ENCODE peak calls at places on chromosomes 1 and 21, in four cellular contexts. One of them, this sample, is unnamed.

GRCh38 chr1:34865981-34866761 is 6.6 kb upstream of the SMIM12 start:
- DNase-seq in memory B cell: peak
- DNase-seq in stomach: peak
- DNase-seq in globus pallidus: peak
- DNase-seq in this sample: peak

GRCh38 chr1:214393086-214393485 is 112.1 kb downstream of the SMYD2 start:
- DNase-seq in stomach: no peak
- DNase-seq in memory B cell: no peak
- DNase-seq in globus pallidus: no peak
- DNase-seq in this sample: no peak

GRCh38 chr1:56968878-56969495 is 3.2 kb upstream of the C8B start:
- DNase-seq in memory B cell: no peak
- DNase-seq in stomach: no peak
- DNase-seq in globus pallidus: no peak
- DNase-seq in this sample: no peak

GRCh38 chr1:184322253-184322652 is 64.6 kb upstream of the C1orf21 start:
- DNase-seq in stomach: no peak
- DNase-seq in globus pallidus: no peak
- DNase-seq in memory B cell: no peak
- DNase-seq in this sample: no peak

GRCh38 chr1:235557495-235557894 is 53.2 kb upstream of the B3GALNT2 start:
- DNase-seq in globus pallidus: no peak
- DNase-seq in memory B cell: no peak
- DNase-seq in stomach: no peak
- DNase-seq in this sample: no peak

GRCh38 chr1:209948155-209948554 is 10.1 kb downstream of the SYT14 start:
- DNase-seq in stomach: no peak
- DNase-seq in globus pallidus: no peak
- DNase-seq in memory B cell: no peak
- DNase-seq in this sample: no peak

GRCh38 chr1:166944186-166944967 is 31.0 kb downstream of the ILDR2 start:
- DNase-seq in globus pallidus: no peak
- DNase-seq in memory B cell: no peak
- DNase-seq in stomach: no peak
- DNase-seq in this sample: peak

GRCh38 chr21:28220670-28221069 is 772.0 kb downstream of the LTN1 start:
- DNase-seq in memory B cell: no peak
- DNase-seq in stomach: no peak
- DNase-seq in globus pallidus: peak
- DNase-seq in this sample: no peak

GRCh38 chr21:45227735-45228134 is 60.0 kb downstream of the POFUT2 start:
- DNase-seq in memory B cell: no peak
- DNase-seq in stomach: no peak
- DNase-seq in globus pallidus: no peak
- DNase-seq in this sample: no peak

GRCh38 chr21:32020551-32020950 is 147.7 kb downstream of the HUNK start:
- DNase-seq in stomach: no peak
- DNase-seq in globus pallidus: no peak
- DNase-seq in memory B cell: no peak
- DNase-seq in this sample: no peak

GRCh38 chr1:89125571-89126233 is at the start of gene GBP2:
- DNase-seq in stomach: no peak
- DNase-seq in globus pallidus: peak
- DNase-seq in memory B cell: no peak
- DNase-seq in this sample: no peak

GRCh38 chr1:78830321-78830720 is 176.2 kb downstream of the ADGRL4 start:
- DNase-seq in memory B cell: no peak
- DNase-seq in globus pallidus: no peak
- DNase-seq in stomach: no peak
- DNase-seq in this sample: no peak

GRCh38 chr1:214086945-214087344 is 99.2 kb downstream of the PROX1 start:
- DNase-seq in memory B cell: no peak
- DNase-seq in stomach: no peak
- DNase-seq in globus pallidus: no peak
- DNase-seq in this sample: no peak

GRCh38 chr1:26190373-26190987 is at the start of gene CATSPER4:
- DNase-seq in stomach: no peak
- DNase-seq in memory B cell: no peak
- DNase-seq in globus pallidus: no peak
- DNase-seq in this sample: no peak

GRCh38 chr1:100538935-100539835 is 1.2 kb downstream of the GPR88 start:
- DNase-seq in stomach: peak
- DNase-seq in globus pallidus: no peak
- DNase-seq in memory B cell: peak
- DNase-seq in this sample: no peak

GRCh38 chr1:119286587-119287181 is 81.9 kb upstream of the HAO2 start:
- DNase-seq in memory B cell: no peak
- DNase-seq in globus pallidus: peak
- DNase-seq in stomach: no peak
- DNase-seq in this sample: peak

GRCh38 chr1:163361123-163361934 is 39.6 kb downstream of the NUF2 start:
- DNase-seq in stomach: no peak
- DNase-seq in memory B cell: no peak
- DNase-seq in globus pallidus: peak
- DNase-seq in this sample: no peak

GRCh38 chr1:203643213-203644045 is 16.8 kb downstream of the ATP2B4 start:
- DNase-seq in stomach: no peak
- DNase-seq in memory B cell: no peak
- DNase-seq in globus pallidus: no peak
- DNase-seq in this sample: no peak

GRCh38 chr1:178262101-178262500 is 168.2 kb downstream of the RASAL2 start:
- DNase-seq in memory B cell: no peak
- DNase-seq in globus pallidus: peak
- DNase-seq in stomach: no peak
- DNase-seq in this sample: no peak

GRCh38 chr1:39411526-39411925 is 79.9 kb upstream of the BMP8A start:
- DNase-seq in memory B cell: no peak
- DNase-seq in globus pallidus: no peak
- DNase-seq in stomach: no peak
- DNase-seq in this sample: no peak

GRCh38 chr1:5681654-5682053 is 310.6 kb downstream of the NPHP4 start:
- DNase-seq in globus pallidus: no peak
- DNase-seq in stomach: no peak
- DNase-seq in memory B cell: no peak
- DNase-seq in this sample: no peak

GRCh38 chr21:42596657-42597056 is 56.8 kb upstream of the PDE9A start:
- DNase-seq in globus pallidus: no peak
- DNase-seq in stomach: no peak
- DNase-seq in memory B cell: no peak
- DNase-seq in this sample: no peak

GRCh38 chr1:109432336-109432735 is 6.1 kb upstream of the PSMA5 start:
- DNase-seq in globus pallidus: no peak
- DNase-seq in stomach: no peak
- DNase-seq in memory B cell: no peak
- DNase-seq in this sample: no peak

GRCh38 chr1:169809370-169810095 is 14.8 kb upstream of the METTL18 start:
- DNase-seq in globus pallidus: peak
- DNase-seq in stomach: no peak
- DNase-seq in memory B cell: peak
- DNase-seq in this sample: peak

GRCh38 chr21:44737706-44738354 is 26.5 kb upstream of the TSPEAR start:
- DNase-seq in stomach: no peak
- DNase-seq in globus pallidus: no peak
- DNase-seq in memory B cell: no peak
- DNase-seq in this sample: no peak

GRCh38 chr1:204075116-204075636 is 2.3 kb downstream of the SOX13 start:
- DNase-seq in memory B cell: no peak
- DNase-seq in stomach: peak
- DNase-seq in globus pallidus: no peak
- DNase-seq in this sample: no peak

GRCh38 chr1:30749691-30750583 is 7.6 kb downstream of the LAPTM5 start:
- DNase-seq in globus pallidus: no peak
- DNase-seq in memory B cell: peak
- DNase-seq in stomach: no peak
- DNase-seq in this sample: no peak

GRCh38 chr1:210214573-210215409 is 17.8 kb upstream of the SERTAD4 start:
- DNase-seq in globus pallidus: no peak
- DNase-seq in memory B cell: no peak
- DNase-seq in stomach: no peak
- DNase-seq in this sample: no peak

GRCh38 chr1:27744556-27744955 is 18.8 kb downstream of the FAM76A start:
- DNase-seq in globus pallidus: no peak
- DNase-seq in memory B cell: no peak
- DNase-seq in stomach: no peak
- DNase-seq in this sample: no peak